ENCODE peak calls at places on chromosomes 16 and 17, in eight cellular contexts. O is IMR-90, Q is right lobe of liver, W is bronchial epithelial cell, L is K562, A is tibial nerve, I is PC-9, R is heart left ventricle. V is an unnamed sample.

GRCh38 chr17:69478916-69479315 is 64.4 kb downstream of the MAP2K6 start:
- DNase-seq in O (no peak), Q (no peak), W (no peak), L (no peak), A (no peak), I (no peak), R (no peak), V (no peak)

GRCh38 chr17:80112471-80113032 is 11.2 kb downstream of the GAA start:
- DNase-seq in O (no peak), Q (no peak), W (no peak), L (no peak), A (no peak), I (no peak), R (no peak), V (no peak)

GRCh38 chr16:58508671-58509251 is 6.6 kb upstream of the SETD6 start:
- DNase-seq in O (no peak), Q (no peak), W (no peak), L (no peak), A (no peak), I (no peak), R (no peak), V (no peak)

GRCh38 chr17:57916925-57917858 is 38.0 kb downstream of the CUEDC1 start:
- DNase-seq in O (no peak), Q (no peak), W (no peak), L (no peak), A (no peak), I (no peak), R (peak; percentile 50), V (no peak)

GRCh38 chr17:74452841-74453661 is 13.4 kb upstream of the CD300A start:
- DNase-seq in O (no peak), Q (peak; percentile 69), W (no peak), L (no peak), A (no peak), I (no peak), R (no peak), V (no peak)

GRCh38 chr16:70410736-70411135 is 28.2 kb downstream of the ST3GAL2 start:
- DNase-seq in O (no peak), Q (peak; percentile 79), W (no peak), L (no peak), A (no peak), I (no peak), R (no peak), V (no peak)

GRCh38 chr16:24962747-24963146 is 52.4 kb downstream of the ARHGAP17 start:
- DNase-seq in O (no peak), Q (no peak), W (no peak), L (no peak), A (no peak), I (no peak), R (no peak), V (no peak)

GRCh38 chr16:84839956-84840355 is 20.2 kb downstream of the CRISPLD2 start:
- DNase-seq in O (peak; percentile 86), Q (no peak), W (no peak), L (no peak), A (no peak), I (peak; percentile 64), R (no peak), V (no peak)

GRCh38 chr17:2017274-2017941 is 7.7 kb downstream of the RTN4RL1 start:
- DNase-seq in O (no peak), Q (no peak), W (no peak), L (no peak), A (no peak), I (peak; percentile 28), R (no peak), V (no peak)

GRCh38 chr16:56109205-56109604 is 82.1 kb upstream of the GNAO1 start:
- DNase-seq in O (no peak), Q (no peak), W (no peak), L (no peak), A (no peak), I (no peak), R (no peak), V (no peak)

GRCh38 chr16:67039260-67040020 is 10.5 kb downstream of the CBFB start:
- DNase-seq in O (peak; percentile 72), Q (no peak), W (no peak), L (no peak), A (no peak), I (no peak), R (no peak), V (no peak)

GRCh38 chr16:75801307-75801706 is 75.0 kb upstream of the CPHXL start:
- DNase-seq in O (no peak), Q (no peak), W (peak; percentile 7), L (no peak), A (no peak), I (no peak), R (no peak), V (no peak)

GRCh38 chr17:51442112-51442865 is 181.9 kb downstream of the UTP18 start:
- DNase-seq in O (no peak), Q (no peak), W (no peak), L (no peak), A (no peak), I (no peak), R (no peak), V (no peak)

GRCh38 chr17:1438593-1439083 is 17.4 kb downstream of the CRK start:
- DNase-seq in O (peak; percentile 89), Q (no peak), W (peak; percentile 21), L (peak; percentile 56), A (no peak), I (no peak), R (no peak), V (no peak)

GRCh38 chr16:5349101-5349500 is 251.5 kb upstream of the EEF2KMT start:
- DNase-seq in O (no peak), Q (no peak), W (no peak), L (no peak), A (no peak), I (no peak), R (no peak), V (no peak)

GRCh38 chr17:61474934-61475333 is 22.7 kb downstream of the TBX4 start:
- DNase-seq in O (no peak), Q (no peak), W (no peak), L (no peak), A (no peak), I (no peak), R (no peak), V (no peak)
- H3K36me3 ChIP-seq in O (no peaks in the 10 kb centered on the region), Q (no peaks in the 10 kb centered on the region), W (no peaks in the 10 kb centered on the region), L (no peaks in the 10 kb centered on the region), A (no peaks in the 10 kb centered on the region), I (no peaks in the 10 kb centered on the region), R (no peaks in the 10 kb centered on the region), V (no peaks in the 10 kb centered on the region)

GRCh38 chr17:76538941-76539340 is 903 bp upstream of the PRCD start:
- DNase-seq in O (no peak), Q (no peak), W (no peak), L (no peak), A (no peak), I (no peak), R (no peak), V (peak; percentile 20)

GRCh38 chr17:76542566-76542971 is 2.7 kb downstream of the PRCD start:
- DNase-seq in O (no peak), Q (no peak), W (no peak), L (no peak), A (no peak), I (no peak), R (no peak), V (no peak)

GRCh38 chr17:76541739-76542450 is 2.1 kb downstream of the PRCD start:
- DNase-seq in O (no peak), Q (no peak), W (no peak), L (no peak), A (no peak), I (no peak), R (no peak), V (peak; percentile 13)

GRCh38 chr17:76539631-76540271 is at the start of gene PRCD:
- DNase-seq in O (no peak), Q (no peak), W (no peak), L (no peak), A (no peak), I (no peak), R (no peak), V (no peak)

DNA sequence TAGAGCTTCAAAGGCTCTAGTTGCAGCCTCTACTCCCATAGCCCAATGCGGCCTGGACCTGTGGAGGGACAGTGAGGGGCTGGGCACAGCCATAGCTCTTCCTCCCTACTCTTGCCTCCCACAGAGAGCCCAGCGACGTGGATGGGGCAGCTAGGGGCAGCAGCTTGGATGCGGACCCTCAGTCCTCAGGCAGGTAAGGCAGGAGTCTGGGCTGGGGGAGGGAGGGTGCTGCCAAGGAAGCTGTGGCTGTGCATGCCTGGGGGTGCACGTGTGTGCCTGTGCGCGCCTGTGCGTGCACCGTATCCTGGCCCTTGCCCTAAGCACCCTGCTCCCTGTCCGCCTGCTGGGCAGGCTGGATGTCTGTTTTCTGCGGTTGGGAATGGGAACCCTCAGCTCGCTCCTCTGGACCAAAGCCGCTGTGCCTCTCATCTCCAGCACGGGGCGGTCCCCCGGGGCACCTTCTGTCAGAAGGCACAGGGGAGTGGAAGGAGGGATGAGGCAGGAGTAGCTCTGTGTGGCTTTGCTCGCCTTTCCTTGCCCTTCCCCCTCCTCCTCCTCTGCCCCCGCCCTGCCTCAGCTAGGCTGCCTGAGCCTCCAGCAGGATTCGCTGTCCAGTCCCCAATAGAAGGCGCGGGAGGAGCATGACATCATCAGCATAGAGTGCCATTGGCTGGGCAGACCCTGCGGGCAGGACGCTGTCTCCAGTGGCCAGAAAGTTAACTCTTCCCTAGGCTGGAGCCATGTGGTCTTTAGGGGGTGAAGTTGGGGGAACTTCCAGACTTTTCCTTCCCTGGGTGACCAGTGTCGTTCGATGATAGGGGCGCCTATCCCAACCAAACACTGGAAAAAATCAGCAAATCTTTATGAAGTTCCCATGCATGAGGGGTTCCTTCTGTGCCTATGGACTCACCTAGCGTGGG is 797 bp downstream of the PRCD start:
- DNase-seq in O (peak; percentile 94), Q (peak; percentile 82), W (peak; percentile 93), L (peak; percentile 97), A (peak; percentile 88), I (peak; percentile 83), R (peak; percentile 96), V (peak; percentile 89)
- TF ChIP-seq CTCF in O (peak; percentile 2), Q (peak; percentile 10), W (peak; percentile 23), L (peak; percentile 9), A (peak; percentile 40), I (no peak), R (no peak), V (no peak)

GRCh38 chr16:19380316-19380715 is 37.4 kb upstream of the TMC5 start:
- DNase-seq in O (no peak), Q (no peak), W (no peak), L (no peak), A (no peak), I (no peak), R (no peak), V (no peak)

GRCh38 chr16:19379838-19380237 is 37.8 kb upstream of the TMC5 start:
- DNase-seq in O (no peak), Q (no peak), W (no peak), L (no peak), A (no peak), I (no peak), R (no peak), V (no peak)

GRCh38 chr16:19375561-19376158 is 42.0 kb upstream of the TMC5 start:
- DNase-seq in O (peak; percentile 56), Q (no peak), W (peak; percentile 52), L (peak; percentile 65), A (peak; percentile 67), I (peak; percentile 55), R (peak; percentile 19), V (no peak)

GRCh38 chr16:19377864-19378263 is 39.8 kb upstream of the TMC5 start:
- DNase-seq in O (no peak), Q (no peak), W (no peak), L (no peak), A (no peak), I (no peak), R (no peak), V (no peak)

GRCh38 chr16:19374402-19374801 is 43.3 kb upstream of the TMC5 start:
- DNase-seq in O (no peak), Q (no peak), W (no peak), L (no peak), A (no peak), I (no peak), R (no peak), V (no peak)
- H3K36me3 ChIP-seq in O (no peaks in the 10 kb centered on the region), Q (no peaks in the 10 kb centered on the region), W (no peaks in the 10 kb centered on the region), L (no peaks in the 10 kb centered on the region), A (no peaks in the 10 kb centered on the region), I (no peaks in the 10 kb centered on the region), R (no peaks in the 10 kb centered on the region), V (no peaks in the 10 kb centered on the region)

GRCh38 chr17:4263282-4264215 is at the start of gene ANKFY1:
- DNase-seq in O (peak; percentile 92), Q (peak; percentile 97), W (peak; percentile 80), L (peak; percentile 95), A (peak; percentile 91), I (peak; percentile 85), R (peak; percentile 97), V (peak; percentile 99)
- TF ChIP-seq CTCF in O (peak; percentile 31), Q (no peak), W (peak; percentile 19), L (peak; percentile 25), A (no peak), I (no peak), R (no peak), V (no peak)